ENCODE peak calls at places on chromosomes 6 and 20, in nine cellular contexts. O, F, W, S, I, R, Y, D and A are unnamed samples.

GRCh38 chr20:49935746-49936152 is 448 bp upstream of the RNF114 start:
- DNase-seq in F (no peak), Y (no peak), W (no peak), S (no peak), I (no peak), R (no peak), D (no peak), O (no peak), A (no peak)

GRCh38 chr6:107506145-107506544 is 16.2 kb downstream of the SOBP start:
- DNase-seq in O (no peak), Y (no peak), D (no peak), R (no peak), I (no peak), W (no peak), S (no peak), F (no peak), A (no peak)

GRCh38 chr20:56839791-56840190 is 210.7 kb downstream of the TFAP2C start:
- DNase-seq in W (no peak), O (no peak), D (no peak), I (no peak), S (no peak), F (no peak), Y (no peak), R (no peak), A (no peak)

GRCh38 chr20:62936996-62937352 is 973 bp upstream of the GID8 start:
- DNase-seq in Y (no peak), W (no peak), S (no peak), O (no peak), D (no peak), R (peak), F (no peak), I (no peak), A (no peak)

GRCh38 chr6:9404351-9405146 is 969.2 kb upstream of the SLC35B3 start:
- DNase-seq in R (no peak), W (no peak), O (no peak), D (no peak), I (no peak), F (no peak), S (no peak), Y (no peak), A (no peak)

GRCh38 chr6:131819507-131820228 is 11.8 kb downstream of the ENPP1 start:
- DNase-seq in S (no peak), W (no peak), I (no peak), Y (no peak), O (no peak), D (no peak), F (no peak), R (peak), A (no peak)

GRCh38 chr20:38757145-38757800 is 9.0 kb downstream of the ACTR5 start:
- DNase-seq in D (no peak), S (no peak), Y (no peak), O (no peak), F (no peak), I (no peak), W (no peak), R (no peak), A (no peak)

GRCh38 chr6:154888896-154889295 is 106.2 kb upstream of the TIAM2 start:
- DNase-seq in F (no peak), S (no peak), W (no peak), I (no peak), Y (no peak), R (no peak), D (no peak), O (no peak), A (no peak)

GRCh38 chr20:48076247-48076646 is 291.0 kb upstream of the SULF2 start:
- DNase-seq in R (no peak), S (no peak), O (no peak), W (no peak), I (no peak), Y (no peak), F (no peak), D (no peak), A (no peak)

GRCh38 chr6:16481680-16482079 is 243.3 kb downstream of the GMPR start:
- DNase-seq in O (peak), F (peak), D (no peak), W (peak), Y (no peak), R (no peak), S (no peak), I (no peak), A (no peak)

GRCh38 chr6:14255916-14256315 is 138.3 kb downstream of the CD83 start:
- DNase-seq in Y (no peak), F (no peak), W (no peak), S (no peak), I (no peak), O (no peak), R (no peak), D (no peak), A (no peak)

GRCh38 chr6:169252805-169253189 is 849 bp downstream of the THBS2 start:
- DNase-seq in D (no peak), Y (no peak), I (no peak), O (no peak), R (no peak), S (no peak), F (no peak), W (no peak), A (peak)

GRCh38 chr20:39910536-39910935 is 778.5 kb downstream of the MAFB start:
- DNase-seq in D (peak), O (no peak), R (no peak), F (no peak), W (no peak), S (no peak), I (no peak), Y (no peak), A (no peak)

GRCh38 chr6:33289784-33290315 is 449 bp downstream of the PFDN6 start:
- DNase-seq in O (no peak), F (no peak), D (no peak), W (no peak), S (no peak), I (no peak), R (no peak), Y (no peak), A (no peak)